ENCODE peak calls at places on chromosomes 3 and 15, in nine cellular contexts. Z is IMR-90, Q is HepG2, W is HCT116, A is heart left ventricle, Y is GM12878, T is gastrocnemius medialis, O is right lobe of liver, G is K562. C is an unnamed sample. For H3K27me3 and H3K4me1, the result is how much of the 10 kb centered on the place peaks cover.

GRCh38 chr3:141754032-141754431 is 9.2 kb upstream of the GRK7 start:
- ATAC-seq in W (no peak), T (no peak), Z (no peak), O (no peak), Q (peak), A (no peak), G (peak), Y (no peak), C (no peak)

GRCh38 chr15:41880156-41880877 is 13.5 kb downstream of the SPTBN5 start:
- ATAC-seq in T (no peak), A (no peak), O (peak), Y (no peak), Z (no peak), W (no peak), Q (no peak), G (no peak), C (no peak)

GRCh38 chr3:55939287-55939686 is 452.2 kb upstream of the WNT5A start:
- ATAC-seq in T (no peak), Q (no peak), Y (no peak), Z (no peak), W (no peak), O (no peak), G (no peak), A (no peak), C (no peak)

GRCh38 chr3:33425456-33425855 is 14.7 kb downstream of the UBP1 start:
- ATAC-seq in T (no peak), W (no peak), A (no peak), G (no peak), Q (no peak), Z (no peak), O (no peak), Y (no peak), C (no peak)

GRCh38 chr3:122183521-122183892 is at the start of gene CASR:
- ATAC-seq in W (no peak), Q (no peak), A (no peak), Z (no peak), G (no peak), Y (peak), T (no peak), O (peak), C (no peak)

GRCh38 chr3:187999821-188000220 is 154.1 kb upstream of the LPP start:
- ATAC-seq in Z (no peak), Q (no peak), T (no peak), W (no peak), O (no peak), G (no peak), A (no peak), Y (no peak), C (no peak)

GRCh38 chr3:36155515-36155914 is 224.8 kb upstream of the STAC start:
- ATAC-seq in W (no peak), O (no peak), Y (no peak), G (no peak), A (no peak), Q (no peak), Z (no peak), T (no peak), C (no peak)

GRCh38 chr3:139477710-139478640 is 1.7 kb upstream of the RBP2 start:
- ATAC-seq in Q (peak), O (no peak), Z (no peak), G (no peak), W (no peak), T (no peak), Y (no peak), A (no peak), C (no peak)

GRCh38 chr3:15743587-15744009 is 54.2 kb downstream of the ANKRD28 start:
- ATAC-seq in G (peak), O (no peak), Y (peak), W (no peak), T (peak), Z (no peak), A (no peak), Q (no peak), C (no peak)

GRCh38 chr3:167066977-167067843 is 312.9 kb downstream of the ZBBX start:
- ATAC-seq in Y (no peak), G (no peak), T (no peak), O (peak), Z (no peak), Q (no peak), A (no peak), W (no peak), C (no peak)

GRCh38 chr15:87167055-87167454 is 1087.4 kb downstream of the AGBL1 start:
- ATAC-seq in Y (no peak), W (no peak), G (no peak), Z (no peak), A (no peak), Q (no peak), T (no peak), O (no peak), C (no peak)

GRCh38 chr3:105953831-105954230 is 85.0 kb upstream of the CBLB start:
- ATAC-seq in Z (no peak), W (no peak), G (no peak), A (no peak), Y (no peak), O (no peak), Q (no peak), T (no peak), C (no peak)

GRCh38 chr3:121681792-121682191 is 21.1 kb upstream of the HCLS1 start:
- ATAC-seq in O (no peak), Y (no peak), W (no peak), A (no peak), G (no peak), Z (no peak), Q (no peak), T (no peak), C (no peak)

GRCh38 chr15:91209318-91209717 is 109.3 kb downstream of the SV2B start:
- ATAC-seq in T (no peak), Z (no peak), O (peak), Q (no peak), Y (no peak), W (no peak), G (no peak), A (no peak), C (no peak)

GRCh38 chr15:62821384-62822131 is 221.0 kb upstream of the TPM1 start:
- ATAC-seq in Q (peak), Z (no peak), A (no peak), W (no peak), G (no peak), T (no peak), O (peak), Y (no peak), C (no peak)

GRCh38 chr3:159911664-159912037 is 77.0 kb upstream of the IL12A start:
- ATAC-seq in T (no peak), A (no peak), Y (peak), Z (no peak), G (no peak), W (no peak), Q (no peak), O (no peak), C (no peak)

GRCh38 chr15:78691873-78692421 is 50.9 kb upstream of the CHRNB4 start:
- ATAC-seq in G (no peak), Z (no peak), A (no peak), W (no peak), O (no peak), T (no peak), Q (no peak), Y (no peak), C (no peak)

GRCh38 chr3:81734742-81735141 is 26.7 kb downstream of the GBE1 start:
- ATAC-seq in A (no peak), Z (no peak), O (peak), Y (no peak), T (peak), G (no peak), Q (no peak), W (peak), C (no peak)

GRCh38 chr3:126401611-126402160 is 7.0 kb downstream of the CFAP100 start:
- ATAC-seq in W (no peak), G (no peak), Q (no peak), Z (no peak), A (no peak), O (no peak), Y (no peak), T (no peak), C (no peak)

GRCh38 chr3:11583638-11584046 is 60.1 kb downstream of the VGLL4 start:
- ATAC-seq in Y (no peak), W (no peak), A (no peak), T (no peak), Z (no peak), G (no peak), Q (no peak), O (no peak), C (no peak)

GRCh38 chr3:17195856-17196604 is 311.3 kb downstream of the PLCL2 start:
- ATAC-seq in G (peak), W (no peak), T (no peak), Q (no peak), O (peak), Y (peak), Z (peak), A (no peak), C (no peak)

GRCh38 chr15:36877796-36878744 is 222.3 kb downstream of the MEIS2 start:
- ATAC-seq in T (no peak), G (peak), W (no peak), A (peak), Z (no peak), Y (peak), O (peak), Q (no peak), C (no peak)

GRCh38 chr15:36880226-36880912 is 220.0 kb downstream of the MEIS2 start:
- ATAC-seq in G (no peak), W (no peak), Y (no peak), Q (no peak), T (no peak), A (no peak), O (peak), Z (no peak), C (no peak)

GRCh38 chr15:36877294-36877693 is 223.1 kb downstream of the MEIS2 start:
- ATAC-seq in G (peak), A (no peak), Q (peak), Z (no peak), T (no peak), W (no peak), O (no peak), Y (peak), C (no peak)

GRCh38 chr15:36879568-36880225 is 220.7 kb downstream of the MEIS2 start:
- ATAC-seq in Q (no peak), O (no peak), G (no peak), A (no peak), T (no peak), W (no peak), Y (no peak), Z (no peak), C (no peak)

GRCh38 chr15:36878745-36879262 is 221.5 kb downstream of the MEIS2 start:
- ATAC-seq in T (no peak), Q (no peak), Z (no peak), O (no peak), W (no peak), A (no peak), G (no peak), Y (peak), C (no peak)
- H3K27me3 ChIP-seq in T (half or more), Q (under half), Z (under half), O (under half), W (under half), A (under half), G (under half), Y (under half), C (under half)

GRCh38 chr3:28406241-28406640 is 57.6 kb upstream of the AZI2 start:
- ATAC-seq in O (no peak), A (no peak), Q (no peak), T (no peak), W (no peak), G (no peak), Y (no peak), Z (no peak), C (no peak)
- H3K4me1 ChIP-seq in O (under half), A (under half), Q (under half), T (under half), W (under half), G (under half), Y (under half), Z (under half), C (under half)

DNA sequence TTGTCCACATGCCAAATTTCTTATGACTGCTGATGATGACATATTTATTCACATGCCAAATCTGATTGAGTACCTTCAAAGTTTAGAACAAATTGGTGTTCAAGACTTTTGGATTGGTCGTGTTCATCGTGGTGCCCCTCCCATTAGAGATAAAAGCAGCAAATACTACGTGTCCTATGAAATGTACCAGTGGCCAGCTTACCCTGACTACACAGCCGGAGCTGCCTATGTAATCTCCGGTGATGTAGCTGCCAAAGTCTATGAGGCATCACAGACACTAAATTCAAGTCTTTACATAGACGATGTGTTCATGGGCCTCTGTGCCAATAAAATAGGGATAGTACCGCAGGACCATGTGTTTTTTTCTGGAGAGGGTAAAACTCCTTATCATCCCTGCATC is 17.3 kb downstream of the B3GNT5 start:
- ATAC-seq in Z (no peak), Y (no peak), G (no peak), W (no peak), Q (no peak), T (no peak), O (no peak), A (no peak), C (no peak)
- TF ChIP-seq POLR2A in Z (no peak), Y (no peak), G (no peak), W (no peak), Q (no peak), T (no peak), O (no peak), A (no peak), C (no peak)

GRCh38 chr15:43281926-43282602 is 15.3 kb upstream of the TGM5 start:
- ATAC-seq in O (no peak), G (no peak), T (no peak), Z (no peak), W (no peak), Q (no peak), Y (no peak), A (no peak), C (no peak)
- H3K27me3 ChIP-seq in O (under half), G (half or more), T (under half), Z (half or more), W (under half), Q (under half), Y (under half), A (under half), C (under half)

GRCh38 chr15:39953521-39953920 is 19.6 kb downstream of the EIF2AK4 start:
- ATAC-seq in T (no peak), W (no peak), Y (no peak), A (no peak), O (no peak), Z (no peak), G (no peak), Q (no peak), C (no peak)
- H3K4me1 ChIP-seq in T (under half), W (under half), Y (under half), A (under half), O (under half), Z (under half), G (under half), Q (under half), C (under half)

DNA sequence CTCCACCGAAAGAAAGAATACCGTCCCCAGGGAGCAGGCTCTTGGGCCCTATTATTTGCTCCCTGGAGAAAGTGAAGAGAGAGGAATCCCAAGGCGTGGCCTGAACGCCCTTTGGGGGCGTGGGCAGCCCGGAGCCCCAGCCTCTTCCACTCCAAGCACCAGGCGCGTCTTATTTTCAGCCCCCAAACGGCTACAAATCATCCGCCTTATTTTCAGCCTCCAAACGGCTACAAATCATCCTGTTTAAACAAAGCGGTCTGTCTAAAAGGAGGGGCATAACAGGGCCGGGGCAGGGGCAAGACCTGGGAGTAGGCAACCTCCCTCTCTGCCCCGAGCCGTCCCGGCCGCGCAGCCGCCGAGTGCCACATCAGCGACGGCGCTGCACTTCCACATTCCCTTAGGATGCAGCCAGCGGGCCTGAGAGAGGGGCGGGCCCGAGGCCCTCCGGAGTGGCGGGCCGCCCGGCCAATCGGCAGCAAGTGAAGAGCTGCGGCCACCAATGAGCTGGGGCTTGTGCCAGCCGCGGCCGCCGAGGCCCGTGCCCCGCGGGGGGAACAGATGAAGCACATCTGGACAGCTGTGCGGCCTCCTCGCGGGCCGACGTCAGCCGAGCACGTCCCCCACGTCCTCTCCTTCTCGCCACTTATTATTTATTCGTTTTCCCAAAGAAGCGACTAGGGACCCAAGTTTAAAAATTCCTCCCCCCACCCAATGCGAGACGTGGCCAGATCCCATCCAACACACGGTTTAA is at the start of gene TMEM45A:
- ATAC-seq in A (peak), O (peak), T (peak), W (peak), Z (peak), G (peak), Q (peak), Y (peak), C (peak)
- TF ChIP-seq POLR2A in A (no peak), O (peak), T (no peak), W (no peak), Z (peak), G (peak), Q (peak), Y (peak), C (peak)

C was measured in gastroesophageal sphincter.